ENCODE peak calls at places on chromosomes 11 and 22, in seven cellular contexts. One of them, this sample, is unnamed. For H3K9me3, the result is how much of the 10 kb centered on the place peaks cover.

GRCh38 chr11:12063251-12063650 is 47.1 kb upstream of the MICAL2 start:
- DNase-seq in HCT116: no peak
- DNase-seq in A549: no peak
- DNase-seq in K562: no peak
- DNase-seq in GM12878: no peak
- DNase-seq in SK-N-SH: no peak
- DNase-seq in HepG2: no peak
- DNase-seq in this sample: no peak

GRCh38 chr22:21000215-21000986 is 1.5 kb downstream of the THAP7 start:
- DNase-seq in HCT116: no peak
- DNase-seq in A549: no peak
- DNase-seq in K562: peak
- DNase-seq in GM12878: no peak
- DNase-seq in SK-N-SH: no peak
- DNase-seq in HepG2: no peak
- DNase-seq in this sample: no peak

GRCh38 chr22:33380789-33381530 is 322.8 kb upstream of the SYN3 start:
- DNase-seq in HCT116: no peak
- DNase-seq in A549: peak
- DNase-seq in K562: no peak
- DNase-seq in GM12878: peak
- DNase-seq in SK-N-SH: no peak
- DNase-seq in HepG2: no peak
- DNase-seq in this sample: no peak

GRCh38 chr11:20762112-20762511 is 92.7 kb downstream of the NELL1 start:
- DNase-seq in HCT116: no peak
- DNase-seq in A549: no peak
- DNase-seq in K562: no peak
- DNase-seq in GM12878: no peak
- DNase-seq in SK-N-SH: no peak
- DNase-seq in HepG2: no peak
- DNase-seq in this sample: no peak

GRCh38 chr11:84383571-84383970 is 1097.4 kb upstream of the CCDC90B start:
- DNase-seq in HCT116: no peak
- DNase-seq in A549: no peak
- DNase-seq in K562: no peak
- DNase-seq in GM12878: no peak
- DNase-seq in SK-N-SH: no peak
- DNase-seq in HepG2: no peak
- DNase-seq in this sample: no peak

GRCh38 chr22:50129121-50129734 is 39.4 kb downstream of the MOV10L1 start:
- DNase-seq in HCT116: no peak
- DNase-seq in A549: no peak
- DNase-seq in K562: no peak
- DNase-seq in GM12878: no peak
- DNase-seq in SK-N-SH: no peak
- DNase-seq in HepG2: no peak
- DNase-seq in this sample: no peak

GRCh38 chr11:73470036-73470624 is 93.9 kb downstream of the RELT start:
- DNase-seq in HCT116: no peak
- DNase-seq in A549: no peak
- DNase-seq in K562: no peak
- DNase-seq in GM12878: no peak
- DNase-seq in SK-N-SH: no peak
- DNase-seq in HepG2: no peak
- DNase-seq in this sample: no peak

GRCh38 chr11:111694851-111695250 is 71.3 kb downstream of the PPP2R1B start:
- DNase-seq in HCT116: no peak
- DNase-seq in A549: peak
- DNase-seq in K562: peak
- DNase-seq in GM12878: no peak
- DNase-seq in SK-N-SH: no peak
- DNase-seq in HepG2: no peak
- DNase-seq in this sample: no peak

GRCh38 chr11:12680246-12680939 is 6.2 kb downstream of the TEAD1 start:
- DNase-seq in HCT116: no peak
- DNase-seq in A549: peak
- DNase-seq in K562: peak
- DNase-seq in GM12878: no peak
- DNase-seq in SK-N-SH: peak
- DNase-seq in HepG2: peak
- DNase-seq in this sample: no peak

GRCh38 chr11:92380882-92381281 is 156.3 kb downstream of the FAT3 start:
- DNase-seq in HCT116: no peak
- DNase-seq in A549: no peak
- DNase-seq in K562: no peak
- DNase-seq in GM12878: no peak
- DNase-seq in SK-N-SH: no peak
- DNase-seq in HepG2: no peak
- DNase-seq in this sample: no peak

GRCh38 chr22:26579331-26579886 is 10.5 kb downstream of the TPST2 start:
- DNase-seq in HCT116: no peak
- DNase-seq in A549: no peak
- DNase-seq in K562: no peak
- DNase-seq in GM12878: peak
- DNase-seq in SK-N-SH: no peak
- DNase-seq in HepG2: no peak
- DNase-seq in this sample: no peak

GRCh38 chr11:6992026-6992425 is 28.1 kb downstream of the ZNF214 start:
- DNase-seq in HCT116: no peak
- DNase-seq in A549: no peak
- DNase-seq in K562: no peak
- DNase-seq in GM12878: no peak
- DNase-seq in SK-N-SH: no peak
- DNase-seq in HepG2: no peak
- DNase-seq in this sample: no peak

GRCh38 chr11:62487698-62488551 is 58.7 kb downstream of the AHNAK start:
- DNase-seq in HCT116: no peak
- DNase-seq in A549: no peak
- DNase-seq in K562: no peak
- DNase-seq in GM12878: no peak
- DNase-seq in SK-N-SH: no peak
- DNase-seq in HepG2: no peak
- DNase-seq in this sample: no peak

GRCh38 chr11:16613401-16614381 is 124.8 kb upstream of the C11orf58 start:
- DNase-seq in HCT116: peak
- DNase-seq in A549: peak
- DNase-seq in K562: peak
- DNase-seq in GM12878: no peak
- DNase-seq in SK-N-SH: peak
- DNase-seq in HepG2: peak
- DNase-seq in this sample: peak

GRCh38 chr11:128520886-128521696 is 66.3 kb downstream of the ETS1 start:
- DNase-seq in HCT116: no peak
- DNase-seq in A549: no peak
- DNase-seq in K562: no peak
- DNase-seq in GM12878: no peak
- DNase-seq in SK-N-SH: no peak
- DNase-seq in HepG2: no peak
- DNase-seq in this sample: no peak

GRCh38 chr22:50218996-50219727 is 18.4 kb downstream of the SELENOO start:
- DNase-seq in HCT116: peak
- DNase-seq in A549: peak
- DNase-seq in K562: peak
- DNase-seq in GM12878: no peak
- DNase-seq in SK-N-SH: peak
- DNase-seq in HepG2: peak
- DNase-seq in this sample: no peak

GRCh38 chr11:62980133-62980760 is 4.5 kb downstream of the SLC22A6 start:
- DNase-seq in HCT116: no peak
- DNase-seq in A549: no peak
- DNase-seq in K562: peak
- DNase-seq in GM12878: no peak
- DNase-seq in SK-N-SH: no peak
- DNase-seq in HepG2: no peak
- DNase-seq in this sample: no peak

GRCh38 chr22:33921576-33922181 is 1.4 kb upstream of the LARGE1 start:
- DNase-seq in HCT116: no peak
- DNase-seq in A549: peak
- DNase-seq in K562: no peak
- DNase-seq in GM12878: no peak
- DNase-seq in SK-N-SH: peak
- DNase-seq in HepG2: peak
- DNase-seq in this sample: no peak

GRCh38 chr22:31240011-31240410 is 27.9 kb downstream of the LIMK2 start:
- DNase-seq in HCT116: no peak
- DNase-seq in A549: no peak
- DNase-seq in K562: no peak
- DNase-seq in GM12878: no peak
- DNase-seq in SK-N-SH: no peak
- DNase-seq in HepG2: no peak
- DNase-seq in this sample: no peak

GRCh38 chr11:74318241-74318932 is 6.9 kb upstream of the P4HA3 start:
- DNase-seq in HCT116: no peak
- DNase-seq in A549: no peak
- DNase-seq in K562: no peak
- DNase-seq in GM12878: no peak
- DNase-seq in SK-N-SH: no peak
- DNase-seq in HepG2: no peak
- DNase-seq in this sample: no peak

GRCh38 chr11:18521123-18521522 is 5.6 kb downstream of the TSG101 start:
- DNase-seq in HCT116: no peak
- DNase-seq in A549: no peak
- DNase-seq in K562: no peak
- DNase-seq in GM12878: no peak
- DNase-seq in SK-N-SH: no peak
- DNase-seq in HepG2: no peak
- DNase-seq in this sample: no peak

GRCh38 chr22:49201046-49201970 is 626.4 kb downstream of the BRD1 start:
- DNase-seq in HCT116: no peak
- DNase-seq in A549: no peak
- DNase-seq in K562: no peak
- DNase-seq in GM12878: no peak
- DNase-seq in SK-N-SH: no peak
- DNase-seq in HepG2: no peak
- DNase-seq in this sample: no peak

GRCh38 chr11:106022795-106023275 is 795 bp upstream of the MSANTD4 start:
- DNase-seq in HCT116: no peak
- DNase-seq in A549: no peak
- DNase-seq in K562: peak
- DNase-seq in GM12878: no peak
- DNase-seq in SK-N-SH: no peak
- DNase-seq in HepG2: no peak
- DNase-seq in this sample: no peak

GRCh38 chr11:54944211-54944610 is 237.6 kb downstream of the OR4A5 start:
- DNase-seq in HCT116: no peak
- DNase-seq in A549: no peak
- DNase-seq in K562: no peak
- DNase-seq in GM12878: no peak
- DNase-seq in SK-N-SH: no peak
- DNase-seq in HepG2: no peak
- DNase-seq in this sample: no peak
- H3K9me3 ChIP-seq in HCT116: under half
- H3K9me3 ChIP-seq in A549: under half
- H3K9me3 ChIP-seq in K562: under half
- H3K9me3 ChIP-seq in GM12878: under half
- H3K9me3 ChIP-seq in SK-N-SH: under half
- H3K9me3 ChIP-seq in HepG2: half or more
- H3K9me3 ChIP-seq in this sample: under half

DNA sequence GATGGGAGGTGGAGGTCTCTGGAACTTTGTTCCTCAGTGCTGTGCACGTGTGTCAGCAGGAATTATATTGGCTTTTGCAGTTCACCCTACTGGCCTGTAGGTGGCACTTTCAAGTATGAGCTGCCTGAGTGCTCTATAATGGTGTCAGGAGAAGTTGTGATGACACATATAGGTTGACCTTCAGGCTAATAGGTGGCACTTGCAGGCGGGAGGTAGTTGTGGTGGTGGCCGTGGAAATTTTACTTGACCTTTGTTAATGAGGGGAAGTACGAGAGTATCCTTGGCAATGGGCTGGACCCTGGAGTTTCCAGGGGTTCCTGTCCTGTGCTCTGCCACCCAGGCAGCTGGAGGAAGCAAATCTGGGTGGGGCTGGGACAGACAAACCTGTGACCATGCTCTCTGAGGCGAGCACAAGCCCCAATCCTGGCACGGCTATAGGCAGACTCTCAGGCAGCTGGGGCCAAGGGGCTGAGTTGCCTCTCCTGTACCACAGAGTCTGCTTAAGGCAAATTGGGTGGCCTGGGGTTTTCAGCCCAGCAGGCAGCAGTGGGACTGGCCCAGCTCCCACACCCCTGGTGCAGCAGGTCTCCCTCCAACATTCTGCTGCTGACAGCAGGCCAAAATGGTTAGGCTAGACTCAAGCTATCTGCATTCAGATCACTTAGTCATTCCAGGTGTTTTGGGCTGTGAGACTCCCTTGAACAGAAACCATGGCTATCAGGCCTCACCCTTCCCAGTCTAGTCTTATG is 147.5 kb upstream of the CTSC start:
- DNase-seq in HCT116: peak
- DNase-seq in A549: peak
- DNase-seq in K562: peak
- DNase-seq in GM12878: peak
- DNase-seq in SK-N-SH: peak
- DNase-seq in HepG2: peak
- DNase-seq in this sample: peak
- TF ChIP-seq REST in HCT116: no peak
- TF ChIP-seq REST in A549: no peak
- TF ChIP-seq REST in K562: no peak
- TF ChIP-seq REST in GM12878: no peak
- TF ChIP-seq REST in SK-N-SH: no peak
- TF ChIP-seq REST in HepG2: no peak
- TF ChIP-seq REST in this sample: no peak

GRCh38 chr11:44505591-44506054 is 59.8 kb upstream of the CD82 start:
- DNase-seq in HCT116: no peak
- DNase-seq in A549: no peak
- DNase-seq in K562: peak
- DNase-seq in GM12878: no peak
- DNase-seq in SK-N-SH: no peak
- DNase-seq in HepG2: no peak
- DNase-seq in this sample: no peak
- TF ChIP-seq CTCF in HCT116: no peak
- TF ChIP-seq CTCF in A549: no peak
- TF ChIP-seq CTCF in K562: no peak
- TF ChIP-seq CTCF in GM12878: no peak
- TF ChIP-seq CTCF in SK-N-SH: no peak
- TF ChIP-seq CTCF in HepG2: no peak
- TF ChIP-seq CTCF in this sample: no peak

GRCh38 chr11:65578134-65578533 is 2.3 kb downstream of the EHBP1L1 start:
- DNase-seq in HCT116: no peak
- DNase-seq in A549: no peak
- DNase-seq in K562: no peak
- DNase-seq in GM12878: no peak
- DNase-seq in SK-N-SH: no peak
- DNase-seq in HepG2: no peak
- DNase-seq in this sample: no peak

GRCh38 chr11:65579291-65579690 is 3.4 kb downstream of the EHBP1L1 start:
- DNase-seq in HCT116: no peak
- DNase-seq in A549: no peak
- DNase-seq in K562: no peak
- DNase-seq in GM12878: no peak
- DNase-seq in SK-N-SH: no peak
- DNase-seq in HepG2: no peak
- DNase-seq in this sample: no peak

GRCh38 chr11:65577756-65578109 is 1.9 kb downstream of the EHBP1L1 start:
- DNase-seq in HCT116: no peak
- DNase-seq in A549: no peak
- DNase-seq in K562: no peak
- DNase-seq in GM12878: no peak
- DNase-seq in SK-N-SH: no peak
- DNase-seq in HepG2: no peak
- DNase-seq in this sample: no peak

GRCh38 chr11:65580031-65580692 is 4.3 kb downstream of the EHBP1L1 start:
- DNase-seq in HCT116: no peak
- DNase-seq in A549: no peak
- DNase-seq in K562: no peak
- DNase-seq in GM12878: no peak
- DNase-seq in SK-N-SH: no peak
- DNase-seq in HepG2: no peak
- DNase-seq in this sample: no peak

GRCh38 chr11:65578667-65579066 is 2.8 kb downstream of the EHBP1L1 start:
- DNase-seq in HCT116: no peak
- DNase-seq in A549: no peak
- DNase-seq in K562: peak
- DNase-seq in GM12878: no peak
- DNase-seq in SK-N-SH: no peak
- DNase-seq in HepG2: no peak
- DNase-seq in this sample: no peak
- H3K9me3 ChIP-seq in HCT116: under half
- H3K9me3 ChIP-seq in A549: under half
- H3K9me3 ChIP-seq in K562: under half
- H3K9me3 ChIP-seq in GM12878: under half
- H3K9me3 ChIP-seq in SK-N-SH: under half
- H3K9me3 ChIP-seq in HepG2: under half
- H3K9me3 ChIP-seq in this sample: under half

This sample was measured in Panc1.